ENCODE peak calls at places on chromosomes 6 and 20, in six cellular contexts. K, L, Y, H, G and F are unnamed samples.

GRCh38 chr20:6421321-6422030 is 298.6 kb upstream of the FERMT1 start:
- DNase-seq in K (no peak), L (no peak), Y (no peak), H (no peak), G (no peak), F (no peak)

GRCh38 chr6:46325561-46326525 is 155.1 kb upstream of the ENPP5 start:
- DNase-seq in K (no peak), L (no peak), Y (no peak), H (no peak), G (no peak), F (no peak)

GRCh38 chr20:1696521-1697209 is 39.1 kb upstream of the SIRPG start:
- DNase-seq in K (no peak), L (no peak), Y (no peak), H (no peak), G (no peak), F (no peak)

GRCh38 chr6:44811456-44811855 is 423.9 kb downstream of the CDC5L start:
- DNase-seq in K (no peak), L (no peak), Y (no peak), H (no peak), G (no peak), F (no peak)

GRCh38 chr6:142030115-142030619 is 102.6 kb upstream of the GJE1 start:
- DNase-seq in K (no peak), L (no peak), Y (no peak), H (no peak), G (no peak), F (no peak)

GRCh38 chr6:113662688-113663333 is 194.3 kb upstream of the MARCKS start:
- DNase-seq in K (no peak), L (no peak), Y (no peak), H (no peak), G (no peak), F (no peak)

GRCh38 chr6:117907600-117908245 is 659 bp downstream of the SLC35F1 start:
- DNase-seq in K (no peak), L (peak), Y (no peak), H (no peak), G (peak), F (no peak)

GRCh38 chr6:140684776-140685550 is 1310.5 kb upstream of the CITED2 start:
- DNase-seq in K (no peak), L (no peak), Y (no peak), H (no peak), G (no peak), F (no peak)

GRCh38 chr6:46220351-46221220 is 49.8 kb upstream of the ENPP5 start:
- DNase-seq in K (peak), L (no peak), Y (no peak), H (no peak), G (no peak), F (no peak)

GRCh38 chr20:50969912-50970311 is 11.3 kb downstream of the MOCS3 start:
- DNase-seq in K (no peak), L (no peak), Y (no peak), H (no peak), G (no peak), F (no peak)

GRCh38 chr6:121645100-121645745 is 209.8 kb downstream of the GJA1 start:
- DNase-seq in K (no peak), L (no peak), Y (no peak), H (no peak), G (no peak), F (no peak)

GRCh38 chr6:71028236-71028876 is 71.5 kb upstream of the B3GAT2 start:
- DNase-seq in K (no peak), L (no peak), Y (no peak), H (no peak), G (no peak), F (no peak)

GRCh38 chr20:18005170-18005989 is 36.6 kb downstream of the MGME1 start:
- DNase-seq in K (peak), L (peak), Y (peak), H (no peak), G (no peak), F (no peak)

GRCh38 chr6:15864033-15864707 is 201.3 kb upstream of the DTNBP1 start:
- DNase-seq in K (no peak), L (no peak), Y (no peak), H (no peak), G (no peak), F (no peak)

GRCh38 chr20:1912056-1912455 is 16.8 kb downstream of the SIRPA start:
- DNase-seq in K (no peak), L (no peak), Y (no peak), H (no peak), G (no peak), F (no peak)

GRCh38 chr6:35078896-35079295 is 62.2 kb downstream of the TCP11 start:
- DNase-seq in K (no peak), L (peak), Y (no peak), H (no peak), G (no peak), F (no peak)

GRCh38 chr20:34427331-34427730 is 64.3 kb downstream of the ITCH start:
- DNase-seq in K (no peak), L (no peak), Y (no peak), H (no peak), G (no peak), F (no peak)

GRCh38 chr6:146578054-146578453 is 20.7 kb upstream of the ADGB start:
- DNase-seq in K (no peak), L (no peak), Y (no peak), H (no peak), G (no peak), F (no peak)

GRCh38 chr6:21842875-21843274 is 249.3 kb downstream of the SOX4 start:
- DNase-seq in K (no peak), L (no peak), Y (no peak), H (no peak), G (no peak), F (no peak)

GRCh38 chr6:167219967-167220512 is 62.3 kb upstream of the GPR31 start:
- DNase-seq in K (no peak), L (no peak), Y (no peak), H (no peak), G (no peak), F (no peak)

GRCh38 chr20:7383218-7383617 is 557.0 kb downstream of the HAO1 start:
- DNase-seq in K (no peak), L (no peak), Y (no peak), H (no peak), G (no peak), F (no peak)

GRCh38 chr6:123898669-123899068 is 95.0 kb downstream of the NKAIN2 start:
- DNase-seq in K (no peak), L (no peak), Y (no peak), H (no peak), G (no peak), F (no peak)

GRCh38 chr6:53347250-53347920 is 1.4 kb downstream of the ELOVL5 start:
- DNase-seq in K (no peak), L (no peak), Y (no peak), H (no peak), G (no peak), F (no peak)

GRCh38 chr20:38766071-38766470 is 17.8 kb downstream of the ACTR5 start:
- DNase-seq in K (no peak), L (no peak), Y (no peak), H (no peak), G (no peak), F (no peak)

GRCh38 chr20:44695295-44696230 is 19.6 kb upstream of the CCN5 start:
- DNase-seq in K (no peak), L (no peak), Y (no peak), H (no peak), G (no peak), F (no peak)

GRCh38 chr20:15673206-15673605 is 900.0 kb downstream of the KIF16B start:
- DNase-seq in K (no peak), L (no peak), Y (no peak), H (no peak), G (no peak), F (no peak)

GRCh38 chr6:111662794-111663231 is 57.1 kb upstream of the TRAF3IP2 start:
- DNase-seq in K (no peak), L (no peak), Y (peak), H (no peak), G (peak), F (no peak)

GRCh38 chr20:64109831-64110391 is 2.5 kb upstream of the NPBWR2 start:
- DNase-seq in K (no peak), L (no peak), Y (peak), H (no peak), G (no peak), F (peak)

GRCh38 chr6:33770116-33770832 is 18.7 kb downstream of the LEMD2 start:
- DNase-seq in K (no peak), L (no peak), Y (no peak), H (no peak), G (no peak), F (no peak)
- TF ChIP-seq POLR2AphosphoS5 in K (no peak), L (no peak), Y (peak), H (no peak), G (no peak), F (no peak)

DNA sequence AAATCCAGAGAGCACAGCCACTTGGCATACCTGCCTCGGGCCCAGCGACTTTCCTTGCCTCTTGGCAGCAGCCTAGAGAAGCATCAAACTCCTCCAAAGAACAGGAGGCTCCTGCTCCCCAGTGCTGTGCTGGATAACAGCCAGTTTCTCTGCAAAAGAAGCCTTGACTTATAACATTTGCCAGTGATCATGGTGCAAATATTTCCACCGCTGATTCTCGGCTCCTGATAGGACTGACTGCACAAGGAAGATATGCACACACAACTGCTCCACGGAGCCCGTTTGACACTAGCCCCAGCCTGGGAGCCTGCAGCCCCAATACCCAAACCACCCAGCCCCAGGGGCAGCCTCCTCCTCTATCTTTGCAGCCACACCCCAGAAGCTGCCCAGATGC is 17.5 kb downstream of the ACSS1 start:
- DNase-seq in K (no peak), L (no peak), Y (peak), H (no peak), G (no peak), F (peak)
- TF ChIP-seq POLR2AphosphoS5 in K (no peak), L (no peak), Y (peak), H (no peak), G (no peak), F (no peak)

DNA sequence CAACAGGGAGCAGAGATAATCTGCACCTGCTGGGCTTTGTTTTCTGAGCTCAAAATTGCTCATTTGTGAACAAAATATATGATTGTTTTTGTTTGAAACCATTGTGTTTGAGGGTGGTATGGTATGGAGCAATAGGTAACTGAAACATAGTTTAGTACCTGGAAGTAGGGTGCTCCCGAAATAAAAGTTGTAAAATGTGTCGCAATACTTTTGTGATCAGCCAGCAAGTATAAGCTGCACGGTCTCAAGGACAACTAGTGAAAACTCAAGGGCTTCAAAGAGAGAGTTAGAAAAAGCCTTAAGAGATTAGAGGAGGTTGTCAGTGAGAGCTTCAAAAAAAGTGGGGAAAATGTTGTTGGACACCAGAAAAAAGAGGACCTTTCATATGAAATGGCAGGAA is 579.8 kb upstream of the POU3F2 start:
- DNase-seq in K (no peak), L (no peak), Y (no peak), H (no peak), G (no peak), F (no peak)
- TF ChIP-seq POLR2AphosphoS5 in K (no peak), L (no peak), Y (no peak), H (no peak), G (no peak), F (no peak)

GRCh38 chr20:31633339-31633914 is 4.3 kb upstream of the COX4I2 start:
- DNase-seq in K (no peak), L (no peak), Y (no peak), H (no peak), G (peak), F (no peak)
- TF ChIP-seq POLR2AphosphoS5 in K (no peak), L (no peak), Y (no peak), H (no peak), G (no peak), F (no peak)

GRCh38 chr6:83517500-83517899 is 5.2 kb downstream of the PRSS35 start:
- DNase-seq in K (no peak), L (no peak), Y (no peak), H (no peak), G (no peak), F (no peak)

GRCh38 chr6:83509416-83509815 is 2.9 kb upstream of the PRSS35 start:
- DNase-seq in K (no peak), L (no peak), Y (no peak), H (no peak), G (no peak), F (no peak)

GRCh38 chr6:83514877-83515466 is 2.6 kb downstream of the PRSS35 start:
- DNase-seq in K (peak), L (no peak), Y (no peak), H (peak), G (peak), F (no peak)

DNA sequence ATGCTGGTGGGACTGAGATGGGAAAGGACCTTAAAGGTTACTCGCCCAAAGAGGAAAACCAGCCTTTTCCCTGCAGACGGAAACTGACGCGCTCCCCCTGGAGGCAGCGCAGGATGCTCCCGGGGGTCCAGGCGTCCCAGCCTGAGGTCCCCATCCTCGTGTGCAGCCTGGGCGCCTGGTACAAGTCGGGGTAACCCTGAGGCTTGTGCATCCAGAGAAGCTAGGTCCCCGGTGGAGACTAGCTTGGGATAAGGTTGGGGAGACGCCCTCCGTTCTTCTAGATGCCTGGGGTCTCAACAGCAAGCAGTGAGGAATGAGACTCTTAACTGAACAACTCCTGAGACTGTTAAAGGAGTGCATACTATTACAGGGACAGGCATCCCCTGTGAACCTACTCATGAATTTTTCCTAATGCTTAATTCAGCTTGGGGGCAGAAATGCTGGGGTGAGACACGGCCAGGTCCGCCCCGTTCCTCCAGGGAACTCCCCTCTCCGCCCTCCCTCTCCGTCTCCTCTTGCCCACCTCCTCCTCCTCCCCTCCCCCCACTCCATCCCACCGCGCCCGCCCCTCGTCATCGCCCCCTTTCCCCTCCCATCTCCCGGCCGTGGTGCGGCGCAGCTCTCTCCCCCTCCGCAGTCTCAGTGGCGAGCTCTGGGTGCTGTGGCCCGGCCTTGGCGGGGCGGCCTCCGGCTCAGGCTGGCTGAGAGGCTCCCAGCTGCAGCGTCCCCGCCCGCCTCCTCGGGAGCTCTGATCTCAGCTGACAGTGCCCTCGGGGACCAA is at the start of gene PRSS35:
- DNase-seq in K (no peak), L (no peak), Y (peak), H (no peak), G (peak), F (peak)
- TF ChIP-seq POLR2AphosphoS5 in K (no peak), L (no peak), Y (no peak), H (no peak), G (no peak), F (no peak)